ENCODE peak calls at places on chromosome 16, in eight cellular contexts. A, W, H, G, N, D, L and O are unnamed samples.

GRCh38 chr16:79170565-79171242 is 429.8 kb downstream of the MAF start:
- DNase-seq in H (peak), D (no peak), G (no peak), W (no peak), N (peak), L (no peak), A (no peak), O (no peak)

GRCh38 chr16:56836410-56836834 is 28.6 kb upstream of the SLC12A3 start:
- DNase-seq in D (no peak), H (no peak), L (no peak), N (no peak), G (no peak), W (no peak), A (no peak), O (no peak)

GRCh38 chr16:27740496-27741201 is 190.7 kb downstream of the KATNIP start:
- DNase-seq in G (no peak), N (no peak), A (no peak), W (no peak), L (no peak), D (no peak), H (no peak), O (no peak)

GRCh38 chr16:4611337-4612023 is 3.2 kb downstream of the UBALD1 start:
- DNase-seq in G (no peak), L (no peak), W (no peak), H (peak), D (no peak), A (no peak), N (no peak), O (no peak)

GRCh38 chr16:78437352-78437968 is 338.0 kb downstream of the WWOX start:
- DNase-seq in L (peak), N (no peak), W (no peak), A (no peak), G (no peak), H (peak), D (peak), O (no peak)

GRCh38 chr16:83862661-83863060 is 36.3 kb upstream of the MLYCD start:
- DNase-seq in L (no peak), H (no peak), W (no peak), A (no peak), G (no peak), D (no peak), N (no peak), O (no peak)

GRCh38 chr16:47886631-47887415 is 269.0 kb downstream of the ABCC12 start:
- DNase-seq in H (no peak), L (no peak), N (no peak), G (no peak), D (no peak), A (no peak), W (no peak), O (no peak)

GRCh38 chr16:24378999-24379398 is 122.9 kb downstream of the CACNG3 start:
- DNase-seq in N (no peak), H (no peak), D (no peak), L (no peak), W (no peak), A (no peak), G (no peak), O (no peak)

GRCh38 chr16:56961851-56962281 is at the start of gene CETP:
- DNase-seq in D (no peak), H (no peak), G (no peak), N (no peak), A (no peak), L (no peak), W (no peak), O (no peak)

GRCh38 chr16:85279874-85280545 is 167.7 kb upstream of the CIBAR2 start:
- DNase-seq in N (no peak), L (no peak), D (no peak), W (no peak), G (no peak), A (no peak), H (no peak), O (no peak)

GRCh38 chr16:23564964-23565363 is 7.4 kb downstream of the UBFD1 start:
- DNase-seq in W (no peak), N (no peak), H (no peak), L (no peak), G (no peak), D (no peak), A (no peak), O (no peak)

GRCh38 chr16:1773703-1774455 is 945 bp upstream of the MRPS34 start:
- DNase-seq in A (no peak), N (no peak), D (no peak), W (no peak), L (peak), H (peak), G (no peak), O (no peak)

GRCh38 chr16:68778551-68779231 is 41.6 kb downstream of the CDH1 start:
- DNase-seq in L (no peak), G (no peak), W (no peak), A (no peak), H (no peak), D (no peak), N (no peak), O (no peak)

GRCh38 chr16:65793781-65794180 is 572.7 kb upstream of the CDH5 start:
- DNase-seq in W (no peak), G (no peak), D (no peak), L (no peak), A (no peak), H (no peak), N (no peak), O (no peak)

GRCh38 chr16:56421313-56421712 is 4.0 kb downstream of the AMFR start:
- DNase-seq in H (no peak), D (no peak), L (no peak), W (no peak), A (no peak), N (no peak), G (no peak), O (no peak)

GRCh38 chr16:22161999-22162657 is at the start of gene SDR42E2:
- DNase-seq in D (peak), N (no peak), H (no peak), A (no peak), W (no peak), L (peak), G (no peak), O (no peak)

GRCh38 chr16:48114410-48114809 is 41.4 kb downstream of the ABCC12 start:
- DNase-seq in A (no peak), L (no peak), G (no peak), N (no peak), H (no peak), W (no peak), D (no peak), O (no peak)

GRCh38 chr16:84461504-84462295 is 42.8 kb downstream of the MEAK7 start:
- DNase-seq in A (no peak), N (no peak), L (no peak), G (no peak), D (no peak), W (no peak), H (no peak), O (no peak)

GRCh38 chr16:20944861-20945390 is 44.4 kb downstream of the LYRM1 start:
- DNase-seq in G (no peak), L (peak), A (no peak), D (no peak), H (peak), N (no peak), W (no peak), O (no peak)

GRCh38 chr16:12188674-12189249 is 212.2 kb downstream of the SNX29 start:
- DNase-seq in G (no peak), H (peak), A (no peak), W (no peak), N (no peak), D (no peak), L (no peak), O (peak)